ENCODE peak calls at places on chromosomes 5 and 9, in four cellular contexts. B is right cardiac atrium; S is CD4-positive, alpha-beta memory T cell; Z is effector memory CD4-positive, alpha-beta T cell. W is an unnamed sample.

GRCh38 chr5:43413966-43414365 is 1.8 kb upstream of the CCL28 start:
- DNase-seq in B (no peak), S (no peak), Z (no peak), W (no peak)

GRCh38 chr5:88515881-88516819 is 247.5 kb upstream of the TMEM161B start:
- DNase-seq in B (no peak), S (no peak), Z (no peak), W (no peak)

GRCh38 chr5:79582186-79582585 is 30.1 kb upstream of the TENT2 start:
- DNase-seq in B (no peak), S (no peak), Z (no peak), W (no peak)

GRCh38 chr9:98018347-98018746 is 35.2 kb downstream of the ANP32B start:
- DNase-seq in B (no peak), S (no peak), Z (no peak), W (no peak)

GRCh38 chr9:104808030-104808614 is 44.2 kb downstream of the NIPSNAP3B start:
- DNase-seq in B (peak; percentile 58), S (no peak), Z (no peak), W (peak; percentile 25)

GRCh38 chr5:34791761-34792244 is 47.2 kb upstream of the TTC23L start:
- DNase-seq in B (peak; percentile 16), S (no peak), Z (no peak), W (no peak)

GRCh38 chr5:159902444-159903121 is 13.7 kb upstream of the ADRA1B start:
- DNase-seq in B (no peak), S (no peak), Z (no peak), W (peak; percentile 84)

GRCh38 chr5:68406767-68407232 is 191.2 kb downstream of the PIK3R1 start:
- DNase-seq in B (no peak), S (peak; percentile 6), Z (no peak), W (no peak)

GRCh38 chr5:59542841-59543825 is 350.4 kb downstream of the PDE4D start:
- DNase-seq in B (peak; percentile 78), S (no peak), Z (no peak), W (no peak)

GRCh38 chr9:76542360-76542759 is 83.4 kb downstream of the GCNT1 start:
- DNase-seq in B (no peak), S (no peak), Z (no peak), W (no peak)

GRCh38 chr9:86705474-86705873 is 241.8 kb downstream of the GAS1 start:
- DNase-seq in B (no peak), S (no peak), Z (no peak), W (peak; percentile 22)

GRCh38 chr9:35478871-35479270 is 11.0 kb upstream of the RUSC2 start:
- DNase-seq in B (no peak), S (no peak), Z (no peak), W (no peak)

GRCh38 chr9:137671721-137672120 is 52.9 kb downstream of the EHMT1 start:
- DNase-seq in B (no peak), S (no peak), Z (no peak), W (no peak)

GRCh38 chr9:20437466-20437865 is 184.8 kb downstream of the MLLT3 start:
- DNase-seq in B (no peak), S (no peak), Z (no peak), W (no peak)

GRCh38 chr5:162128117-162128516 is 60.5 kb downstream of the GABRG2 start:
- DNase-seq in B (no peak), S (no peak), Z (no peak), W (no peak)

GRCh38 chr9:107243757-107244156 is 39.3 kb upstream of the RAD23B start:
- DNase-seq in B (no peak), S (no peak), Z (no peak), W (peak; percentile 91)

GRCh38 chr9:124394167-124394566 is 21.1 kb downstream of the PSMB7 start:
- DNase-seq in B (no peak), S (no peak), Z (no peak), W (no peak)

GRCh38 chr5:68007446-68007845 is 208.1 kb upstream of the PIK3R1 start:
- DNase-seq in B (peak; percentile 73), S (no peak), Z (no peak), W (no peak)

GRCh38 chr5:89451263-89451662 is 568.3 kb upstream of the MEF2C start:
- DNase-seq in B (no peak), S (no peak), Z (no peak), W (no peak)

GRCh38 chr5:59317023-59317771 is 576.3 kb downstream of the PDE4D start:
- DNase-seq in B (no peak), S (no peak), Z (no peak), W (peak; percentile 16)

GRCh38 chr5:143922718-143923117 is 110.8 kb downstream of the HMHB1 start:
- DNase-seq in B (no peak), S (no peak), Z (no peak), W (peak; percentile 71)

GRCh38 chr5:134125195-134126015 is 10.9 kb downstream of the TCF7 start:
- DNase-seq in B (peak; percentile 81), S (no peak), Z (no peak), W (peak; percentile 86)

GRCh38 chr9:3261484-3261883 is 264.3 kb downstream of the RFX3 start:
- DNase-seq in B (no peak), S (no peak), Z (no peak), W (no peak)

GRCh38 chr5:44845777-44846176 is 37.0 kb downstream of the MRPS30 start:
- DNase-seq in B (no peak), S (no peak), Z (no peak), W (no peak)

GRCh38 chr9:93680445-93681315 is 104.3 kb downstream of the PHF2 start:
- DNase-seq in B (peak; percentile 46), S (no peak), Z (no peak), W (no peak)

DNA sequence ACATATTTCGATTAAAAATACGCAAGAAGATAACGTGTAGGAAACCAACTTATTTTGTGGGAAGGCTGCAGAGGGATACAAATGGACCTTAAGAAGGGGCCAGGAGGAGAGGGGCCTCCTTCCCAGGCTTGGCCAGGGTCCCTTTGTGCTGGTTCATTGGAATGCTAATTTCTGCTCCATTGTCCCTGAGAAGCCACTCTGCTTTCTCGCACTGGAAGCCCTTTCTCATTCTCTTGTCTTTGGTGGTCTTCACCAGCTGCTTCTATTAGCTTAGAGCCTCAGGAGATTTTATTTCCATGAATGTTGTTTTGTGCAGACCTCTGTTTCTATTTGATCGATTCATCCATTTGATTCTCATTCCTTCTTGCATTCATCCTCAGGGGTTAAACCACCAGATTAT is 325.4 kb downstream of the TMEM38B start:
- DNase-seq in B (no peak), S (no peak), Z (no peak), W (no peak)
- H3K27ac ChIP-seq in B (no peak overlapping the region), S (no peak overlapping the region), Z (no peak overlapping the region), W (no peak overlapping the region)

GRCh38 chr5:178940569-178941360 is at the start of gene ZNF454:
- DNase-seq in B (peak; percentile 98), S (no peak), Z (no peak), W (no peak)

GRCh38 chr5:178941361-178941760 is 363 bp downstream of the ZNF454 start:
- DNase-seq in B (peak; percentile 79), S (no peak), Z (no peak), W (no peak)
- H3K27ac ChIP-seq in B (peak overlapping the region; percentile 14), S (no peak overlapping the region), Z (no peak overlapping the region), W (no peak overlapping the region)

DNA sequence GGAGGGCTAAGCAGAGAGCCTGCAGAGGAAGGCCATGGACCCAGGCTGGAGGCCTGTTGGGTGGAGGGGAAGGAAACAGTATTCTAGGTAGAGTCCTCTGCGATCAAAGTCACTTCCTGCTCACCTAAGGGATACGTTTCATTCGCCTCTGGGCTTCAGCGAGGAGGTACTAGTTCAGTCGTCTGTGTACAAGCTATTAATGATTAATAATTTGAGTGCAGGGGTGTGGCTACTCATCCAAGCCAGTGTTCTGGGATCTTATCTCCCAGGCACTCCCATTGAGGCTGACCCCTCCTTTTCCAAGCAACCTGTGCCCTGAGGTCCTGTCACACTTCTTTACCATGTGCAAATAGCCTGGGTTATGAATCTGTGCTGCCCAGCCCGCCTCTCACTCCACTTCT is 25.2 kb downstream of the RALGPS1 start:
- DNase-seq in B (no peak), S (no peak), Z (no peak), W (no peak)
- H3K27ac ChIP-seq in B (no peak overlapping the region), S (no peak overlapping the region), Z (no peak overlapping the region), W (no peak overlapping the region)

GRCh38 chr5:150659360-150660107 is 1.5 kb upstream of the MYOZ3 start:
- DNase-seq in B (no peak), S (no peak), Z (no peak), W (no peak)

GRCh38 chr5:150661821-150662596 is 958 bp downstream of the MYOZ3 start:
- DNase-seq in B (no peak), S (no peak), Z (no peak), W (no peak)

GRCh38 chr5:150660108-150660831 is 781 bp upstream of the MYOZ3 start:
- DNase-seq in B (no peak), S (no peak), Z (no peak), W (no peak)

GRCh38 chr5:150662731-150663516 is 1.9 kb downstream of the MYOZ3 start:
- DNase-seq in B (no peak), S (no peak), Z (no peak), W (no peak)

GRCh38 chr5:150661086-150661485 is at the start of gene MYOZ3:
- DNase-seq in B (no peak), S (no peak), Z (no peak), W (no peak)
- H3K27ac ChIP-seq in B (peak within 1 kb of the TSS; percentile 40), S (no peak within 1 kb of the TSS), Z (no peak within 1 kb of the TSS), W (no peak within 1 kb of the TSS)